ENCODE peak calls at places on chromosomes 11 and 22, in five cellular contexts. Y is A549, Q is gastrocnemius medialis, F is spleen, A is heart left ventricle. B is an unnamed sample.

GRCh38 chr11:124612045-124612444 is 817 bp downstream of the PANX3 start:
- DNase-seq in Y (no peak), Q (no peak), F (no peak), A (no peak), B (no peak)

GRCh38 chr11:48005878-48006277 is 25.5 kb downstream of the PTPRJ start:
- DNase-seq in F (peak; percentile 81), A (no peak), Y (no peak), Q (no peak), B (no peak)

GRCh38 chr11:134479206-134479955 is 67.3 kb upstream of the B3GAT1 start:
- DNase-seq in Y (no peak), A (no peak), F (no peak), Q (no peak), B (no peak)

GRCh38 chr11:95299078-95299611 is 68.1 kb upstream of the SESN3 start:
- DNase-seq in Q (no peak), Y (no peak), A (no peak), F (no peak), B (no peak)

GRCh38 chr11:115234794-115235193 is 269.4 kb downstream of the CADM1 start:
- DNase-seq in Y (no peak), Q (no peak), F (no peak), A (no peak), B (no peak)

GRCh38 chr11:97764193-97764592 is 1256.6 kb upstream of the CNTN5 start:
- DNase-seq in Y (no peak), F (no peak), A (no peak), Q (no peak), B (no peak)

GRCh38 chr11:3231851-3232744 is at the start of gene MRGPRE:
- DNase-seq in Q (no peak), F (peak; percentile 73), A (peak; percentile 59), Y (no peak), B (peak; percentile 62)

GRCh38 chr11:61888043-61888442 is 3.3 kb downstream of the FADS3 start:
- DNase-seq in Q (peak; percentile 93), F (no peak), A (peak; percentile 95), Y (peak; percentile 70), B (peak; percentile 87)

GRCh38 chr22:37486224-37486845 is at the start of gene MFNG:
- DNase-seq in Y (peak; percentile 54), Q (peak; percentile 45), F (peak; percentile 96), A (peak; percentile 80), B (peak; percentile 70)

GRCh38 chr22:37335819-37336199 is 53.5 kb downstream of the CYTH4 start:
- DNase-seq in A (no peak), F (no peak), Y (no peak), Q (no peak), B (no peak)

GRCh38 chr11:70016666-70017347 is 61.3 kb upstream of the ANO1 start:
- DNase-seq in A (no peak), Y (no peak), Q (no peak), F (peak; percentile 41), B (no peak)

GRCh38 chr22:36015806-36016519 is 12.7 kb downstream of the RBFOX2 start:
- DNase-seq in A (no peak), F (no peak), Y (no peak), Q (no peak), B (no peak)

GRCh38 chr11:1111545-1112212 is 37.0 kb downstream of the MUC2 start:
- DNase-seq in F (peak; percentile 46), Y (no peak), A (no peak), Q (no peak), B (peak; percentile 10)

GRCh38 chr11:69791266-69791665 is 16.1 kb upstream of the FGF4 start:
- DNase-seq in Y (no peak), A (no peak), F (no peak), Q (no peak), B (no peak)

GRCh38 chr11:61026121-61027031 is 54.9 kb downstream of the CD6 start:
- DNase-seq in F (no peak), Q (no peak), A (no peak), Y (no peak), B (no peak)

GRCh38 chr22:22787805-22788459 is 99.7 kb upstream of the IGLL5 start:
- DNase-seq in A (peak; percentile 43), Q (no peak), F (peak; percentile 86), Y (peak; percentile 52), B (peak; percentile 35)

DNA sequence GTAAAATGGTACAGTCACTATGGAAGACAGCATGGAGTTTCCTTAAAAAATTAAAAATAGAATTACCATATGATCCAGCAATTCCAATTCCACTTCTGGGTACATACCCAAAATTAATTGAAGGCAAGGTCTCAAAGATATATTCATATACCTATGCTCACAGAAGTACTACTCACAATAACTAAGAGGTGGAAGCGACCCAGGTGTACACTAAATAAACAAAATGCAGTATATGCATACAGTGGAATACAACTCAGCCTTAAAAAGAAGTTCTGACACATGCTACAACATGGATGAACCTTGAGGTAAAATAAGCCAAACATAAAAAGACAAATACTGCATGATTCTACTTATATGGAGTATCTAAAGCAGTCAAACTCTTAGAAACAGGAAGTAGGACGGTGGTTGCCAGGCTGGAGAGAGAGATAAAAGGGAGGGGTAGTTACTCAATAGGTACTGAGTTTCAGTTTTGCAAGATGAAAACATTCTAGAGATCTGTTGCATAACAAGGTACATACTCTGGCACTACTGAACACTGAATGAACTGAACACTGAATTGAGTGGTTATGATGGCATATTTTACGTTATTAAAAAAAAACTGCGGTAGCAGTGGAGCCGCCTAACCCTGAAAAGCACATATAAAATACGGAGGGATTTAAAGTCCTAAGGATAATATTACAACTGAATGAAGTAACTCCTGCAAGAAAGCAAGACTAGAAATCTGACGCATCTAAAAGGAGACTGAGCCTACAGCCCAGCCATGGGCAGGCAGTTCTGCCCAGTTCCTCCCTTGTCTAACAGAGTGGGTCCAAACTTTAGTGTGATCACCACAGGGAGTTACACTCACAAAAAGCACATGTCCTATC is 12.8 kb downstream of the DGCR2 start:
- DNase-seq in Y (peak; percentile 22), F (no peak), Q (peak; percentile 65), A (no peak), B (no peak)
- H3K4me3 ChIP-seq in Y (no peak overlapping the region), F (no peak overlapping the region), Q (peak overlapping the region; percentile 27), A (no peak overlapping the region), B (no peak overlapping the region)

DNA sequence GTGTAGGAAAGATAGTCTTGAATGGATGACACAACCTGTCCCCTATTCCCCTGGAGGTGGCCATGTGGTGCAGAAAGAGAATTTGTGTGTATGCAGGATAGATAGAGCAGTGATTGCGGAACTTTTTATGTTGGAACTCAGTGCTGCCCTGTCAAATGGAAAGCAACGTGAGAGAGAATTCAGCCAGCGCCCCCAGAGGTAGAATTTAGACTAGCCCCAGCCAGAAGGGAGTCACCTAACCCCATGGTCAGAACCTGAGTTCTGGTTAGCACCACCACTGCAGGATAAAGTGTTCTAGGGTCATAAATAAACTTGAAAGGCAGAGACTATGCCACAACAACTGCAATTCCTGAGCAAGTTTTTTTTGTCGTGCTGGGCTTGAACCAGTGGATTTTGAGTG is 152.9 kb upstream of the GRIA4 start:
- DNase-seq in Q (no peak), Y (no peak), F (no peak), A (no peak), B (no peak)
- TF ChIP-seq CTCF in Q (no peak), Y (no peak), F (no peak), A (no peak), B (no peak)

GRCh38 chr22:50035131-50035881 is 22.7 kb upstream of the IL17REL start:
- DNase-seq in Q (no peak), Y (no peak), F (peak; percentile 62), A (no peak), B (no peak)
- H3K27ac ChIP-seq in Q (no peak overlapping the region), Y (no peak overlapping the region), F (no peak overlapping the region), A (no peak overlapping the region), B (no peak overlapping the region)

DNA sequence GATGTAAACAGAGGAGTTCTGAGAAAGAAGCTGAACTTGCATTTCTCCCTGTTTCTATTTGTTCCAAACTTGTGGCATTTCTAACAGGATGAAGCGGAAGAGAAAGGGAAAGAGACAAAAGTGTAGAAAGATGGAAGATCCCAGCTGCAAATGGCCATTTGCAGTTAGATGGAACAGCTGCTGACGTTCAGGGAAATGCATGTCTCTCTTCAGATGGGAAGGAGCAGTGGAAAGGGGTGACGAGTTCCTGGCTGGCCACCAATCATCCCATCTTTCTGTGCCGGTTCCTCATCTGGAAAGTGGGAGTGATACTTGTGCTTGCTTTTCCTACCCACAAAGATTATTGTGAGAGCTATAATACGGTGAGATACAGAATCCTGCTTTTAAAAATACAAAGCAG is 1.3 kb upstream of the TIMP3 start:
- DNase-seq in F (no peak), Y (no peak), Q (no peak), A (peak; percentile 54), B (peak; percentile 62)
- H3K4me3 ChIP-seq in F (no peak overlapping the region), Y (no peak overlapping the region), Q (no peak overlapping the region), A (no peak overlapping the region), B (peak overlapping the region; percentile 100)

GRCh38 chr11:27717377-27717776 is 17.1 kb upstream of the BDNF start:
- DNase-seq in Q (no peak), Y (peak; percentile 56), A (no peak), F (no peak), B (no peak)
- TF ChIP-seq CTCF in Q (peak; percentile 17), Y (peak; percentile 51), A (no peak), F (no peak), B (no peak)

GRCh38 chr11:19828382-19829108 is 115.9 kb downstream of the NAV2 start:
- DNase-seq in F (no peak), Y (no peak), Q (no peak), A (no peak), B (no peak)
- H3K27ac ChIP-seq in F (no peak overlapping the region), Y (no peak overlapping the region), Q (no peak overlapping the region), A (no peak overlapping the region), B (no peak overlapping the region)

B was measured in left ventricle myocardium inferior.